ENCODE peak calls at places on chromosomes 6 and 20, in six cellular contexts. R is GF-D8, L is H9, U is NCI-H1436 treated with DMSO at 0.1 percent for 48 hours, G is T-helper 1 cell, A is substantia nigra. Y is an unnamed sample.

GRCh38 chr6:70841115-70841514 is 115.7 kb downstream of the B3GAT2 start:
- DNase-seq in R (no peak), L (no peak), U (no peak), G (no peak), A (no peak), Y (no peak)

GRCh38 chr6:11366183-11366933 is 133.9 kb upstream of the NEDD9 start:
- DNase-seq in R (no peak), L (no peak), U (no peak), G (no peak), A (no peak), Y (no peak)

GRCh38 chr6:140051521-140052455 is 677.3 kb upstream of the CITED2 start:
- DNase-seq in R (no peak), L (no peak), U (peak), G (no peak), A (no peak), Y (peak)

GRCh38 chr20:38833154-38833856 is 27.8 kb downstream of the PPP1R16B start:
- DNase-seq in R (no peak), L (no peak), U (no peak), G (no peak), A (no peak), Y (no peak)

GRCh38 chr6:107153061-107153460 is 37.7 kb upstream of the BEND3 start:
- DNase-seq in R (no peak), L (no peak), U (no peak), G (no peak), A (no peak), Y (no peak)

GRCh38 chr20:41149679-41150131 is 12.4 kb downstream of the PLCG1 start:
- DNase-seq in R (no peak), L (no peak), U (no peak), G (no peak), A (no peak), Y (peak)

GRCh38 chr20:61953037-61953788 is 112.5 kb downstream of the TAF4 start:
- DNase-seq in R (no peak), L (no peak), U (no peak), G (no peak), A (no peak), Y (no peak)

GRCh38 chr6:22451960-22452359 is 117.4 kb upstream of the HDGFL1 start:
- DNase-seq in R (no peak), L (no peak), U (no peak), G (no peak), A (no peak), Y (peak)

GRCh38 chr6:10719386-10720228 is 3.3 kb upstream of the TMEM14C start:
- DNase-seq in R (no peak), L (no peak), U (no peak), G (no peak), A (no peak), Y (peak)

GRCh38 chr6:9116026-9116425 is 680.7 kb upstream of the SLC35B3 start:
- DNase-seq in R (no peak), L (no peak), U (no peak), G (no peak), A (no peak), Y (peak)

GRCh38 chr6:49915035-49915434 is 48.7 kb upstream of the CRISP1 start:
- DNase-seq in R (no peak), L (peak), U (no peak), G (no peak), A (no peak), Y (no peak)

GRCh38 chr6:79570129-79570801 is 33.0 kb upstream of the LCA5 start:
- DNase-seq in R (no peak), L (peak), U (no peak), G (no peak), A (no peak), Y (peak)

GRCh38 chr20:22379472-22379871 is 204.9 kb downstream of the FOXA2 start:
- DNase-seq in R (no peak), L (no peak), U (no peak), G (no peak), A (no peak), Y (peak)

GRCh38 chr6:137216875-137217553 is 2.2 kb downstream of the IFNGR1 start:
- DNase-seq in R (no peak), L (no peak), U (no peak), G (no peak), A (no peak), Y (no peak)

GRCh38 chr6:129606664-129607063 is 103.3 kb downstream of the ARHGAP18 start:
- DNase-seq in R (no peak), L (no peak), U (no peak), G (no peak), A (no peak), Y (peak)

GRCh38 chr6:56865081-56865875 is 89.6 kb upstream of the BEND6 start:
- DNase-seq in R (no peak), L (no peak), U (no peak), G (no peak), A (no peak), Y (no peak)

GRCh38 chr6:109117346-109118035 is 22.2 kb downstream of the CEP57L1 start:
- DNase-seq in R (peak), L (no peak), U (no peak), G (no peak), A (no peak), Y (peak)

GRCh38 chr6:113862112-113862511 is 5.0 kb downstream of the MARCKS start:
- DNase-seq in R (no peak), L (no peak), U (no peak), G (no peak), A (no peak), Y (no peak)

GRCh38 chr6:5617179-5617578 is 355.9 kb downstream of the FARS2 start:
- DNase-seq in R (no peak), L (no peak), U (no peak), G (no peak), A (no peak), Y (no peak)

GRCh38 chr20:14715400-14715799 is 378.0 kb upstream of the FLRT3 start:
- DNase-seq in R (no peak), L (peak), U (no peak), G (no peak), A (no peak), Y (no peak)

GRCh38 chr20:9203081-9203447 is 134.2 kb downstream of the PLCB4 start:
- DNase-seq in R (no peak), L (no peak), U (no peak), G (no peak), A (no peak), Y (peak)

GRCh38 chr20:33896509-33896908 is 85.4 kb downstream of the CHMP4B start:
- DNase-seq in R (no peak), L (no peak), U (no peak), G (no peak), A (no peak), Y (peak)

GRCh38 chr6:42766163-42766670 is 15.6 kb upstream of the BICRAL start:
- DNase-seq in R (no peak), L (no peak), U (no peak), G (no peak), A (no peak), Y (peak)

GRCh38 chr6:63804381-63804956 is 168.9 kb downstream of the PHF3 start:
- DNase-seq in R (no peak), L (no peak), U (no peak), G (no peak), A (no peak), Y (peak)

GRCh38 chr6:158780963-158781691 is 38.0 kb downstream of the EZR start:
- DNase-seq in R (no peak), L (no peak), U (no peak), G (no peak), A (no peak), Y (no peak)